ENCODE peak calls at places on chromosomes 1 and 21, in nine cellular contexts. P, Q, N, A, O, G, W, J and C are unnamed samples.

GRCh38 chr1:151620286-151620685 is 8.4 kb downstream of the SNX27 start:
- DNase-seq in P (no peak), Q (no peak), N (no peak), A (no peak), O (no peak), G (no peak), W (no peak), J (no peak), C (no peak)

GRCh38 chr1:26575350-26575747 is 45.8 kb downstream of the RPS6KA1 start:
- DNase-seq in P (no peak), Q (no peak), N (no peak), A (no peak), O (no peak), G (no peak), W (no peak), J (no peak), C (no peak)

GRCh38 chr1:180691322-180691721 is 59.5 kb downstream of the XPR1 start:
- DNase-seq in P (no peak), Q (no peak), N (no peak), A (no peak), O (no peak), G (peak), W (no peak), J (no peak), C (no peak)

GRCh38 chr1:210428696-210429095 is 100.0 kb downstream of the HHAT start:
- DNase-seq in P (no peak), Q (no peak), N (no peak), A (no peak), O (no peak), G (no peak), W (no peak), J (no peak), C (no peak)

GRCh38 chr21:45615145-45615711 is 28.3 kb upstream of the PCBP3 start:
- DNase-seq in P (peak), Q (no peak), N (no peak), A (peak), O (peak), G (no peak), W (no peak), J (peak), C (no peak)

GRCh38 chr1:84632975-84633427 is 57.3 kb downstream of the SSX2IP start:
- DNase-seq in P (no peak), Q (no peak), N (peak), A (no peak), O (no peak), G (peak), W (peak), J (no peak), C (peak)

GRCh38 chr1:240073097-240073496 is 18.6 kb upstream of the FMN2 start:
- DNase-seq in P (no peak), Q (no peak), N (no peak), A (no peak), O (peak), G (peak), W (no peak), J (no peak), C (no peak)

GRCh38 chr1:240946926-240947325 is 335.0 kb upstream of the GREM2 start:
- DNase-seq in P (no peak), Q (no peak), N (no peak), A (no peak), O (no peak), G (peak), W (no peak), J (no peak), C (no peak)

GRCh38 chr1:100950776-100951175 is 54.9 kb downstream of the SLC30A7 start:
- DNase-seq in P (no peak), Q (no peak), N (no peak), A (no peak), O (peak), G (peak), W (no peak), J (no peak), C (no peak)

GRCh38 chr1:200938955-200939354 is 44.3 kb downstream of the INAVA start:
- DNase-seq in P (no peak), Q (no peak), N (no peak), A (no peak), O (no peak), G (no peak), W (no peak), J (no peak), C (no peak)

GRCh38 chr1:155022927-155023236 is 10.7 kb downstream of the DCST2 start:
- DNase-seq in P (no peak), Q (no peak), N (no peak), A (peak), O (no peak), G (no peak), W (no peak), J (no peak), C (no peak)

GRCh38 chr1:119713039-119713537 is 1.4 kb downstream of the PHGDH start:
- DNase-seq in P (no peak), Q (no peak), N (no peak), A (peak), O (peak), G (no peak), W (no peak), J (peak), C (no peak)

GRCh38 chr1:67078291-67078690 is 24.3 kb upstream of the SLC35D1 start:
- DNase-seq in P (no peak), Q (no peak), N (no peak), A (no peak), O (no peak), G (no peak), W (no peak), J (no peak), C (no peak)

GRCh38 chr1:45622267-45622890 is 1.5 kb downstream of the CCDC17 start:
- DNase-seq in P (no peak), Q (no peak), N (no peak), A (no peak), O (peak), G (no peak), W (no peak), J (no peak), C (no peak)

GRCh38 chr1:202577381-202577780 is 132.9 kb downstream of the SYT2 start:
- DNase-seq in P (no peak), Q (no peak), N (no peak), A (no peak), O (no peak), G (peak), W (no peak), J (no peak), C (no peak)